ENCODE peak calls at places on chromosome 22, in five cellular contexts. N is DND-41, A is IMR-90, P is right lobe of liver, Q is H1. F is an unnamed sample. For H3K36me3, the result is how much of the 10 kb centered on the place peaks cover.

GRCh38 chr22:28245579-28246224 is 326.6 kb upstream of the PITPNB start:
- DNase-seq in N (no peak), P (no peak), A (no peak), Q (no peak), F (no peak)

GRCh38 chr22:10781571-10782403 is 4746.2 kb upstream of the OR11H1 start:
- DNase-seq in P (no peak), N (no peak), A (no peak), Q (no peak), F (no peak)

GRCh38 chr22:28112548-28113043 is 193.5 kb upstream of the PITPNB start:
- DNase-seq in N (no peak), P (no peak), A (peak), Q (no peak), F (peak)

GRCh38 chr22:27420817-27421361 is 380.7 kb downstream of the MN1 start:
- DNase-seq in N (no peak), Q (no peak), P (peak), A (peak), F (peak)

GRCh38 chr22:26479792-26480610 is 3.6 kb downstream of the HPS4 start:
- DNase-seq in A (no peak), N (peak), P (no peak), Q (no peak), F (no peak)

GRCh38 chr22:24208012-24208749 is 26.9 kb downstream of the SUSD2 start:
- DNase-seq in P (no peak), Q (no peak), N (no peak), A (peak), F (peak)

GRCh38 chr22:26385164-26385563 is 43.9 kb upstream of the ASPHD2 start:
- DNase-seq in Q (no peak), A (no peak), P (no peak), N (no peak), F (no peak)

GRCh38 chr22:49968313-49968830 is 7.8 kb downstream of the PIM3 start:
- DNase-seq in Q (peak), P (peak), N (peak), A (no peak), F (no peak)

GRCh38 chr22:25131198-25131887 is 68.3 kb upstream of the CRYBB3 start:
- DNase-seq in Q (no peak), A (no peak), N (no peak), P (peak), F (no peak)

GRCh38 chr22:50625131-50625567 is 2.8 kb downstream of the ARSA start:
- DNase-seq in Q (no peak), N (no peak), P (no peak), A (no peak), F (no peak)

GRCh38 chr22:41762980-41763779 is 37.3 kb upstream of the CCDC134 start:
- DNase-seq in N (peak), A (no peak), P (no peak), Q (peak), F (peak)

GRCh38 chr22:23786261-23786710 is 480 bp upstream of the SMARCB1 start:
- DNase-seq in Q (peak), P (no peak), A (no peak), N (peak), F (no peak)

GRCh38 chr22:39818050-39818449 is 75.5 kb downstream of the ENTHD1 start:
- DNase-seq in A (peak), Q (no peak), N (no peak), P (no peak), F (peak)

GRCh38 chr22:50503475-50504145 is 3.9 kb downstream of the LMF2 start:
- DNase-seq in N (peak), A (no peak), P (no peak), Q (peak), F (no peak)

GRCh38 chr22:50260801-50261614 is 475 bp downstream of the MAPK12 start:
- DNase-seq in Q (peak), N (no peak), P (no peak), A (peak), F (no peak)

GRCh38 chr22:45742866-45743450 is 71.3 kb downstream of the ATXN10 start:
- DNase-seq in P (peak), Q (no peak), A (peak), N (no peak), F (peak)

GRCh38 chr22:45743687-45744086 is 72.1 kb downstream of the ATXN10 start:
- DNase-seq in Q (no peak), P (no peak), A (no peak), N (no peak), F (peak)

GRCh38 chr22:45740236-45740635 is 68.6 kb downstream of the ATXN10 start:
- DNase-seq in N (no peak), P (no peak), A (peak), Q (no peak), F (no peak)

DNA sequence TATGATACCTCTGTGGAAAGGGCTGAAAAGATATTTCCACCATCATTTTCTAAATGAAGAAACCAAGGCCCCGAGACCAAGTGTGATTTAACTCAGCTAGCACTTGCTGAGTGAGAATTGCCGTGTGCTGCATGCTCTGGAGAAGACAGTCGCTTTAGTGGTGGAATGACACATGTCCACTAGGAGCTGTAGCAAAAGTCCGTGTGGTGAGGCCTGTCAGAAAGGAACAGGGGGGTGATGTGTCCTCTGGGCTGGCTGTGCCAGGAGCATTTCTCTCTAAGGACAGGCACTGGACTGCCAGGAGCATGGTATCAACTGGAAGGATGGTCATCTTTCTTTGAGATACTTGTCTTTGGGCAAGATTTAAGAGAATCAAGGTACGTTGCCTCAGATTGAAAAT is 72.8 kb downstream of the ATXN10 start:
- DNase-seq in A (no peak), P (no peak), N (no peak), Q (no peak), F (no peak)
- H3K36me3 ChIP-seq in A (under half), P (under half), N (half or more), Q (under half), F (under half)

DNA sequence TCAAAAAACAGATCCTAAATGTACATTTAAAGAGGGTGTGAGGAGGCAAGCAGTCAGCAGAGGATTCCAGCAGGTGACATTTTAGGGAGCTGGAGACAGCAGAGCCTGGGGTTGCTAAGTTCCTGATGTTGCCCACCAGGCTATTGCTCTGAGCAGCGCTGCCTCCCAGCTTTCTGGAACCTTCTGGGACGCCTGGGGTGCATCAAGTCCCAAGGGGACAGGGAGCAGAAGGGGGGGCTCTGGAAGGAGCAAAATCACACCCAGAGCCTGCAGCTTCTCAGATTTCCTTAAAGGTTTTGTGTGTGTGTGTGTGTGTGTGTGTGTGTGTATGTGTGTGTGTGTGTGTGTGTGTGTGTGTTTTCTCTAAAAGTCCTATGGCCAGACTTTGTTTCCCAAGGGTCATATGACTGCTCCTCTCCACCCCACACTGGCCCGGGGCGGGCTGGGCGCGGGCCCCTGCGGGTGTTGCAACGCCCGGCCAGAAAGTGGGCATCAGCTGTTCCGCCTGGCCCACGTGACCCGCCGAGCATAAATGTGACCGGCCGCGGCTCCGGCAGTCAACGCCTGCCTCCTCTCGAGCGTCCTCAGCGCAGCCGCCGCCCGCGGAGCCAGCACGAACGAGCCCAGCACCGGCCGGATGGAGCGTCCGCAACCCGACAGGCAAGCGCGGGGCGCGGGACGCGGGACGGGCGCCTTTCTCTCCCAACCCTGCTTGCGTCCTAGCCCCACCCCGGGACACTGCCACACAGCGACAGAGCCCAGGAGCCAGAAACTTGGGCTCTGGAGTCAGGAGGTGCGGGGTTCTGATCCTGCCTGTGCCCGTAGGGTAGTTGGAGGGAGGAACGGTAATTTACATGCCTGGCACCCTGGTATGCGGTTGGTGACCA is at the start of gene HMOX1:
- DNase-seq in N (no peak), Q (peak), P (peak), A (peak), F (peak)
- TF ChIP-seq CTCF in N (no peak), Q (no peak), P (no peak), A (peak), F (peak)

GRCh38 chr22:43377486-43377995 is 34.3 kb upstream of the MPPED1 start:
- DNase-seq in A (peak), P (no peak), N (no peak), Q (no peak), F (no peak)
- H3K4me3 ChIP-seq in A (no peak), P (no peak), N (no peak), Q (no peak), F (no peak)

DNA sequence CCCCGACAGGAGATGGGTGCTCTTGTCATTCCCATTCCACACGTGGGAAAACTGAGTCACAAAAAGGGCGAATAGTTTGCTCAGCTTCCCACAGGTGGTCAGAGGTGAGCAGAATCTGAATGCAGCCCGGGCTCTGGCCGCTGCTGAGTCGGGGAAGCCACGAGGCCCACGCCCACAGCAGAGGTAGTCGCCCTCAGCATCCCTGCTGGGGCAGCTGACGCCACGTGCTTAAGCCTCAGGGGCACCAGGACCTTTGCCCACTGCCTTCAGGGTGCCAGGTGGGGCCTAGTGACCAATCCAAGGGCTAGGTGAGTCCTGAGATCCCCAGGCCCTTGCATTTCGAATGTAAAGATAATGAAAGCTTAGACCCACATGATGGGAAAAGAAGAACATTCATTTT is 24.2 kb upstream of the ARFGAP3 start:
- DNase-seq in N (no peak), Q (no peak), P (peak), A (no peak), F (no peak)
- H3K36me3 ChIP-seq in N (half or more), Q (under half), P (under half), A (half or more), F (under half)

DNA sequence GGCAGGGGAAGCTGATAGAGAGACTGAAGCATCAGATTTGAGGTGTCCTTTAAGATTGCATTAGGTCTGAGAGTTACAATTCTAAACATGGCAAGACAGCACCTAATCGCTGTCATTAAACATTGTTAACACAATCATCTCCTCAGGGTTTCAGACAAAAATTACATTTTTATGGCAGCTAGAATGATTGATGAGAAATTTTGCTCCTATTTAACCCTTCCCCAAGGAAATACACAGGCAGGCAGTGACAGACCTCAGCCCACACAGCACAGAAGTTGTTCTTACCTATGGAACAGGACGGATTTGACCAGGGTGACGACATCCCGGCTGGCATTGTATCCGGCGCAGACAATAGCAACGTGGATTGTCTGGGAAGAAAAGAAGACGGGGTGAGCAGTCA is 294.3 kb downstream of the LARGE1 start:
- DNase-seq in P (no peak), Q (no peak), A (no peak), N (no peak), F (no peak)
- TF ChIP-seq CTCF in P (no peak), Q (no peak), A (no peak), N (no peak), F (no peak)

GRCh38 chr22:48500481-48501230 is 1327.0 kb downstream of the BRD1 start:
- DNase-seq in P (no peak), A (no peak), N (no peak), Q (no peak), F (no peak)
- H3K4me3 ChIP-seq in P (no peak), A (no peak), N (no peak), Q (no peak), F (no peak)

DNA sequence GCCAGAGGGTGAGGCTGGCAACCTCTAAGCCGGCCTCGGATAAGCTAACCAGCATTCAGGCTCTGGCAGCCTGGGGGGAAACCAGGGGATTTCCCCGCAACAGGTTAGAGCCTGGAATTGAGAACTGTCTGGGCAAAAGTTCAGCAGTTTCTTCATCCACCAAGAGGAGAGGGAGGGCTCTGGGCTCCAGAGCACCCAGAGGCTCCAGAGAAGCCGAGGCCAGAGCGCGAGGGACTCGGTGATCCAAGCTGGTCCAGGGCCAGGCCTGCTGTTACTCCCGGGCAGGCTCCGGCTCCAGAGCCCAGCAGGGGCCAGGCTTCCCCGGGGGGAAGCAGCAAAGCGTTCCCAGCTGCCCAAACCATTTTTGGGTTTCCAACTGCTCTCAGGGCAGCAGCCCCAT is 13.3 kb upstream of the SH3BP1 start:
- DNase-seq in P (peak), N (no peak), A (peak), Q (no peak), F (no peak)
- H3K36me3 ChIP-seq in P (under half), N (half or more), A (under half), Q (under half), F (under half)

GRCh38 chr22:22507743-22508273 is 734 bp downstream of the ZNF280B start:
- DNase-seq in Q (no peak), N (no peak), A (no peak), P (no peak), F (no peak)

GRCh38 chr22:22513619-22514018 is 5.1 kb upstream of the ZNF280B start:
- DNase-seq in Q (no peak), A (no peak), P (no peak), N (no peak), F (no peak)

GRCh38 chr22:22506736-22507135 is 1.8 kb downstream of the ZNF280B start:
- DNase-seq in P (no peak), Q (no peak), N (no peak), A (no peak), F (no peak)

GRCh38 chr22:22508274-22509176 is at the start of gene ZNF280B:
- DNase-seq in P (peak), Q (peak), A (peak), N (peak), F (peak)
- TF ChIP-seq CTCF in P (peak), Q (peak), A (peak), N (peak), F (peak)

GRCh38 chr22:37807410-37808293 is at the start of gene GCAT:
- DNase-seq in P (peak), N (peak), A (peak), Q (peak), F (peak)

GRCh38 chr22:37804886-37805857 is 2.6 kb upstream of the GCAT start:
- DNase-seq in N (peak), P (peak), Q (peak), A (peak), F (peak)

GRCh38 chr22:37806409-37807338 is 1.1 kb upstream of the GCAT start:
- DNase-seq in P (peak), A (peak), N (peak), Q (no peak), F (peak)

GRCh38 chr22:37804502-37804885 is 3.2 kb upstream of the GCAT start:
- DNase-seq in A (no peak), P (no peak), Q (peak), N (peak), F (no peak)

DNA sequence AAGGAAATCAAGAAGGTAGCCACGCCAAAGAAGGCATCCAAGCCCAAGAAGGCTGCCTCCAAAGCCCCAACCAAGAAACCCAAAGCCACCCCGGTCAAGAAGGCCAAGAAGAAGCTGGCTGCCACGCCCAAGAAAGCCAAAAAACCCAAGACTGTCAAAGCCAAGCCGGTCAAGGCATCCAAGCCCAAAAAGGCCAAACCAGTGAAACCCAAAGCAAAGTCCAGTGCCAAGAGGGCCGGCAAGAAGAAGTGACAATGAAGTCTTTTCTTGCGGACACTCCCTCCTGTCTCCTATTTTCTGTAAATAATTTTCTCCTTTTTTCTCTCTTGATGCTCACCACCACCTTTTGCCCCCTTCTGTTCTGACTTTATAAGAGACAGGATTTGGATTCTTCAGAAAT is 1.9 kb upstream of the GCAT start:
- DNase-seq in A (no peak), P (no peak), N (no peak), Q (no peak), F (no peak)
- H3K4me3 ChIP-seq in A (peak), P (peak), N (peak), Q (peak), F (peak)

GRCh38 chr22:46663001-46663400 is 42.8 kb downstream of the GRAMD4 start:
- DNase-seq in N (no peak), Q (no peak), A (no peak), P (no peak), F (no peak)

GRCh38 chr22:46665151-46665695 is 45.0 kb downstream of the GRAMD4 start:
- DNase-seq in N (no peak), A (no peak), Q (no peak), P (no peak), F (no peak)

GRCh38 chr22:46665751-46666280 is 45.6 kb downstream of the GRAMD4 start:
- DNase-seq in P (peak), A (no peak), N (no peak), Q (no peak), F (no peak)

GRCh38 chr22:46663436-46664100 is 43.4 kb downstream of the GRAMD4 start:
- DNase-seq in P (no peak), Q (no peak), A (no peak), N (no peak), F (no peak)

GRCh38 chr22:46664301-46664855 is 44.2 kb downstream of the GRAMD4 start:
- DNase-seq in Q (no peak), A (no peak), N (no peak), P (no peak), F (no peak)
- H3K36me3 ChIP-seq in Q (under half), A (under half), N (half or more), P (half or more), F (under half)

F was measured in bronchial epithelial cell.